ENCODE peak calls at places on chromosome 4, in four cellular contexts. P is HepG2, F is HCT116, M is K562. H is an unnamed sample. For H3K4me1, the result is how much of the 10 kb centered on the place peaks cover.

GRCh38 chr4:92636038-92636825 is 332.5 kb downstream of the GRID2 start:
- DNase-seq in P (no peak), F (no peak), M (no peak), H (no peak)

GRCh38 chr4:166308589-166308988 is 435.6 kb downstream of the TLL1 start:
- DNase-seq in P (no peak), F (no peak), M (no peak), H (no peak)

GRCh38 chr4:38001927-38002326 is 41.7 kb downstream of the PTTG2 start:
- DNase-seq in P (no peak), F (no peak), M (no peak), H (no peak)

GRCh38 chr4:165838575-165838974 is 34.5 kb upstream of the TLL1 start:
- DNase-seq in P (no peak), F (no peak), M (no peak), H (no peak)

GRCh38 chr4:10013722-10014121 is 7.6 kb downstream of the SLC2A9 start:
- DNase-seq in P (no peak), F (peak), M (peak), H (no peak)

GRCh38 chr4:125181804-125182203 is 133.0 kb upstream of the FAT4 start:
- DNase-seq in P (no peak), F (no peak), M (no peak), H (no peak)

GRCh38 chr4:84403656-84404055 is 95.4 kb downstream of the NKX6-1 start:
- DNase-seq in P (no peak), F (no peak), M (no peak), H (no peak)

GRCh38 chr4:106369456-106370060 is 980 bp upstream of the GIMD1 start:
- DNase-seq in P (peak), F (peak), M (peak), H (peak)

GRCh38 chr4:3644849-3645627 is 112.8 kb upstream of the LRPAP1 start:
- DNase-seq in P (no peak), F (no peak), M (peak), H (no peak)

GRCh38 chr4:31088600-31089230 is 368.5 kb downstream of the PCDH7 start:
- DNase-seq in P (no peak), F (peak), M (peak), H (no peak)

GRCh38 chr4:189088783-189089182 is 851.9 kb upstream of the FRG1 start:
- DNase-seq in P (no peak), F (no peak), M (no peak), H (no peak)

GRCh38 chr4:158833602-158834001 is 64.8 kb downstream of the FNIP2 start:
- DNase-seq in P (no peak), F (no peak), M (no peak), H (no peak)

GRCh38 chr4:136203199-136203598 is 1329.1 kb downstream of the PCDH18 start:
- DNase-seq in P (no peak), F (no peak), M (no peak), H (no peak)

GRCh38 chr4:7166286-7166685 is 26.1 kb upstream of the SORCS2 start:
- DNase-seq in P (no peak), F (no peak), M (no peak), H (no peak)

GRCh38 chr4:37685726-37686372 is 327 bp downstream of the RELL1 start:
- DNase-seq in P (no peak), F (no peak), M (peak), H (no peak)

GRCh38 chr4:7341486-7342222 is 93.1 kb downstream of the PSAPL1 start:
- DNase-seq in P (no peak), F (no peak), M (no peak), H (no peak)

GRCh38 chr4:25020240-25020639 is 10.5 kb downstream of the LGI2 start:
- DNase-seq in P (no peak), F (no peak), M (no peak), H (no peak)

GRCh38 chr4:154602404-154603020 is 9.9 kb downstream of the FGG start:
- DNase-seq in P (no peak), F (no peak), M (no peak), H (no peak)

GRCh38 chr4:144574509-144574908 is 71.4 kb upstream of the HHIP start:
- DNase-seq in P (no peak), F (no peak), M (no peak), H (no peak)

GRCh38 chr4:147801820-147802219 is 69.9 kb downstream of the ARHGAP10 start:
- DNase-seq in P (no peak), F (no peak), M (no peak), H (no peak)

GRCh38 chr4:126986828-126987227 is 645.9 kb upstream of the INTU start:
- DNase-seq in P (no peak), F (no peak), M (no peak), H (no peak)

GRCh38 chr4:187270154-187270553 is 546.5 kb upstream of the FAT1 start:
- DNase-seq in P (no peak), F (no peak), M (no peak), H (no peak)

GRCh38 chr4:173121044-173121685 is 47.4 kb upstream of the GALNT7 start:
- DNase-seq in P (no peak), F (no peak), M (peak), H (no peak)

GRCh38 chr4:172489896-172490295 is 676.7 kb downstream of the GALNTL6 start:
- DNase-seq in P (no peak), F (no peak), M (no peak), H (no peak)

GRCh38 chr4:177356921-177357320 is 47.2 kb downstream of the NEIL3 start:
- DNase-seq in P (no peak), F (no peak), M (no peak), H (no peak)

GRCh38 chr4:81504685-81505598 is 33.2 kb upstream of the RASGEF1B start:
- DNase-seq in P (no peak), F (no peak), M (peak), H (no peak)
- H3K4me1 ChIP-seq in P (under half), F (under half), M (under half), H (under half)

DNA sequence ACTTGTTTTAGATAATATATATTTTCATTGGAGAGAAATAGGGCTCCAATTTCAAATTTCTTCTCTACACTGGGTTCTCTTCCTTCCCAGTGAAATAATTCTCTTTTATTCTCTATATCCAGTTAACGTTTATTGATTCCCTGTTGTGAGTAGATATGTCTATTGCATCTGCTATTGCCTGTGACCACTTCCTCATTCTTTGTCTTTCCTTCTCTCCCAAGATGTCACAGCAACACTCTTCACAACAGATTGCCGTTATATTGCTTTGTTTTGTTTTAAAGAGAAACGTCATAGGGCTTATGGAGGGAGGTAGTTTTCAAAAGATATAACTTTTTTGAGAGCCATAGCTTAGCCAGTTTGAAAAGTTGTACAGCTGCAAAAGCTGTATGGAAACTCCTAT is 343.8 kb downstream of the ARHGAP24 start:
- DNase-seq in P (no peak), F (no peak), M (no peak), H (no peak)
- H3K27ac ChIP-seq in P (no peak), F (no peak), M (no peak), H (no peak)

GRCh38 chr4:28490669-28491068 is 1630.0 kb downstream of the STIM2 start:
- DNase-seq in P (no peak), F (no peak), M (no peak), H (no peak)
- TF ChIP-seq TCF7L2 in P (no peak), F (no peak), M (no peak), H (no peak)

GRCh38 chr4:151688785-151689043 is 72.1 kb downstream of the GATB start:
- DNase-seq in P (no peak), F (no peak), M (no peak), H (no peak)
- H3K4me1 ChIP-seq in P (under half), F (under half), M (under half), H (under half)